ENCODE peak calls at places on chromosome 10, in five cellular contexts. L, B, I, M and P are unnamed samples.

GRCh38 chr10:3069876-3070275 is 2.5 kb downstream of the PFKP start:
- DNase-seq in M (no peak), L (peak; percentile 27), I (no peak), B (no peak), P (no peak)

GRCh38 chr10:15213461-15213861 is 45.0 kb upstream of the NMT2 start:
- DNase-seq in B (no peak), L (no peak), I (no peak), M (no peak), P (no peak)

GRCh38 chr10:34049887-34050286 is 715.4 kb upstream of the NRP1 start:
- DNase-seq in M (no peak), L (no peak), I (no peak), B (no peak), P (no peak)

GRCh38 chr10:119575506-119575905 is 21.3 kb downstream of the TIAL1 start:
- DNase-seq in I (no peak), M (no peak), L (peak; percentile 24), B (no peak), P (no peak)

GRCh38 chr10:96565774-96566173 is 21.0 kb downstream of the TM9SF3 start:
- DNase-seq in L (no peak), B (no peak), M (no peak), I (no peak), P (no peak)

GRCh38 chr10:102675887-102676616 is 31.8 kb downstream of the TRIM8 start:
- DNase-seq in I (peak; percentile 29), L (no peak), B (no peak), M (no peak), P (no peak)

GRCh38 chr10:11704087-11704486 is 38.1 kb upstream of the ECHDC3 start:
- DNase-seq in I (no peak), B (no peak), M (no peak), L (no peak), P (no peak)

GRCh38 chr10:118276727-118277126 is 65.4 kb downstream of the FAM204A start:
- DNase-seq in M (no peak), I (no peak), L (no peak), B (no peak), P (no peak)

GRCh38 chr10:122163182-122164027 is 107.7 kb upstream of the BTBD16 start:
- DNase-seq in B (no peak), I (peak; percentile 52), L (no peak), M (no peak), P (no peak)

GRCh38 chr10:80489371-80490112 is 35.4 kb downstream of the TSPAN14 start:
- DNase-seq in L (no peak), I (no peak), M (no peak), B (no peak), P (no peak)

GRCh38 chr10:132298038-132298935 is 9.5 kb downstream of the STK32C start:
- DNase-seq in L (no peak), B (no peak), I (no peak), M (no peak), P (no peak)

GRCh38 chr10:33945051-33945450 is 610.6 kb upstream of the NRP1 start:
- DNase-seq in L (no peak), I (no peak), B (no peak), M (no peak), P (no peak)

GRCh38 chr10:12795723-12796122 is 205.8 kb downstream of the CCDC3 start:
- DNase-seq in L (no peak), I (peak; percentile 67), B (no peak), M (no peak), P (no peak)
- H3K27ac ChIP-seq in L (no peak overlapping the region), I (no peak overlapping the region), B (no peak overlapping the region), M (no peak overlapping the region), P (no peak overlapping the region)

DNA sequence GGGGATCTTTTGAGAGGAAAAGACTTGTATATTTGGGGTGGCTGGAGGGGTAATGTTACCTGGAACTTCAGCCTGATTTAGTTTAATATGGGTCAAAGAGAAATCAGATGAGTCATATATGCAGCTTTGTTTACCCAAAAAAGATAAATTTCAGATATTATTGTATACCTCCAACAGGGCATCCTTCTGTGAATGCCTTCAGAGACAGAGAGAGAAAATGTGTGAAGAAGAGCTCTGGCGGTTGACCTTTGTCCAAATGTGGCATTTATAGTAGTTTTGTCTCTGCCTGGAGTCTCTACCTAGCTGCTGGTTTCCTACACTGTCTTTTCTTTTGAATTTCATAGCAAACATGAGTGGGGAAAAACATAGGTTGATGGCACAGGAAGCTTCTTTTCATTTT is 21.6 kb downstream of the LRMDA start:
- DNase-seq in L (no peak), M (no peak), B (no peak), I (no peak), P (no peak)
- H3K27me3 ChIP-seq in L (peaks cover 14% of the 10 kb centered on the region), M (no peaks in the 10 kb centered on the region), B (no peaks in the 10 kb centered on the region), I (peaks cover 22% of the 10 kb centered on the region), P (peaks cover 6% of the 10 kb centered on the region)

GRCh38 chr10:75033399-75034130 is 77.9 kb upstream of the SAMD8 start:
- DNase-seq in L (no peak), M (no peak), I (no peak), B (no peak), P (no peak)

GRCh38 chr10:75035975-75036708 is 75.3 kb upstream of the SAMD8 start:
- DNase-seq in L (no peak), M (no peak), I (no peak), B (no peak), P (no peak)

GRCh38 chr10:75034131-75034512 is 77.3 kb upstream of the SAMD8 start:
- DNase-seq in I (no peak), L (no peak), M (no peak), B (no peak), P (no peak)

GRCh38 chr10:75032813-75033212 is 78.6 kb upstream of the SAMD8 start:
- DNase-seq in M (no peak), I (no peak), B (no peak), L (no peak), P (no peak)

GRCh38 chr10:75034714-75035258 is 76.7 kb upstream of the SAMD8 start:
- DNase-seq in M (no peak), I (no peak), B (no peak), L (no peak), P (no peak)
- TF ChIP-seq CTCF in M (no peak), I (no peak), B (no peak), L (no peak), P (no peak)

DNA sequence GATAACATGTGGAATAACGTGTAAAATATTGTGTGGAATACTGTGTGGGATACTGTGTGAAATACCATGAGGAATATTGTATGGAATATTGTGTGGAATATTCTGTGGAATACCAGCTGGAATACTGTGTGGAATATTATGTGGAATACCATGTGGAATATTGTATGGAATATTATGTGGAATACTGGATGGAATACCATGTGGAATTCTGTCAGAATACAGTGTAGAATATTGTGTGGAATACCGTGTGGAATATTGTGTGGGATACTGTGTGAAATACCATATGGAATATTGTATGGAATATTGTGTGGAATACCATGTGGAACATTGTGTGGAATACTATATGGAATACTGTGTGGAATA is 134.6 kb upstream of the CHST15 start:
- DNase-seq in M (no peak), B (no peak), L (no peak), I (no peak), P (no peak)
- H3K27ac ChIP-seq in M (no peak overlapping the region), B (no peak overlapping the region), L (no peak overlapping the region), I (no peak overlapping the region), P (no peak overlapping the region)